ENCODE peak calls at places on chromosomes 1 and 21, in ten cellular contexts. One of them, this sample, is unnamed.

GRCh38 chr1:21332691-21333449 is 42.6 kb upstream of the ECE1 start:
- DNase-seq in mesendoderm: no peak
- DNase-seq in heart right ventricle: no peak
- DNase-seq in dorsolateral prefrontal cortex: no peak
- DNase-seq in epithelial cell of esophagus: no peak
- DNase-seq in transverse colon: peak
- DNase-seq in fibroblast of lung: no peak
- DNase-seq in fibroblast of pulmonary artery: no peak
- DNase-seq in CD8-positive, alpha-beta T cell: no peak
- DNase-seq in stomach: no peak
- DNase-seq in this sample: no peak

GRCh38 chr1:243487649-243488227 is 231.9 kb downstream of the SDCCAG8 start:
- DNase-seq in fibroblast of lung: no peak
- DNase-seq in CD8-positive, alpha-beta T cell: no peak
- DNase-seq in fibroblast of pulmonary artery: no peak
- DNase-seq in stomach: no peak
- DNase-seq in heart right ventricle: no peak
- DNase-seq in mesendoderm: no peak
- DNase-seq in epithelial cell of esophagus: peak
- DNase-seq in dorsolateral prefrontal cortex: no peak
- DNase-seq in transverse colon: no peak
- DNase-seq in this sample: peak

GRCh38 chr1:45412899-45413298 is 72.7 kb upstream of the MUTYH start:
- DNase-seq in fibroblast of pulmonary artery: no peak
- DNase-seq in epithelial cell of esophagus: no peak
- DNase-seq in stomach: no peak
- DNase-seq in heart right ventricle: no peak
- DNase-seq in CD8-positive, alpha-beta T cell: no peak
- DNase-seq in dorsolateral prefrontal cortex: no peak
- DNase-seq in mesendoderm: no peak
- DNase-seq in fibroblast of lung: no peak
- DNase-seq in transverse colon: no peak
- DNase-seq in this sample: no peak

GRCh38 chr1:70459502-70460225 is 48.6 kb downstream of the CTH start:
- DNase-seq in transverse colon: no peak
- DNase-seq in heart right ventricle: no peak
- DNase-seq in CD8-positive, alpha-beta T cell: no peak
- DNase-seq in fibroblast of lung: peak
- DNase-seq in fibroblast of pulmonary artery: peak
- DNase-seq in stomach: no peak
- DNase-seq in dorsolateral prefrontal cortex: no peak
- DNase-seq in epithelial cell of esophagus: peak
- DNase-seq in mesendoderm: peak
- DNase-seq in this sample: peak

GRCh38 chr1:210711825-210712224 is 383.1 kb downstream of the HHAT start:
- DNase-seq in fibroblast of pulmonary artery: no peak
- DNase-seq in mesendoderm: peak
- DNase-seq in epithelial cell of esophagus: no peak
- DNase-seq in fibroblast of lung: no peak
- DNase-seq in dorsolateral prefrontal cortex: no peak
- DNase-seq in CD8-positive, alpha-beta T cell: no peak
- DNase-seq in transverse colon: no peak
- DNase-seq in heart right ventricle: peak
- DNase-seq in stomach: no peak
- DNase-seq in this sample: no peak

GRCh38 chr1:63775418-63776127 is 1.8 kb downstream of the ROR1 start:
- DNase-seq in transverse colon: no peak
- DNase-seq in fibroblast of lung: no peak
- DNase-seq in CD8-positive, alpha-beta T cell: no peak
- DNase-seq in mesendoderm: peak
- DNase-seq in heart right ventricle: no peak
- DNase-seq in epithelial cell of esophagus: peak
- DNase-seq in dorsolateral prefrontal cortex: no peak
- DNase-seq in stomach: peak
- DNase-seq in fibroblast of pulmonary artery: no peak
- DNase-seq in this sample: peak

GRCh38 chr1:41454406-41454805 is 30.1 kb downstream of the EDN2 start:
- DNase-seq in dorsolateral prefrontal cortex: peak
- DNase-seq in fibroblast of lung: peak
- DNase-seq in heart right ventricle: peak
- DNase-seq in CD8-positive, alpha-beta T cell: no peak
- DNase-seq in stomach: no peak
- DNase-seq in fibroblast of pulmonary artery: no peak
- DNase-seq in mesendoderm: no peak
- DNase-seq in epithelial cell of esophagus: no peak
- DNase-seq in transverse colon: peak
- DNase-seq in this sample: no peak

GRCh38 chr1:118145736-118146135 is 39.3 kb downstream of the SPAG17 start:
- DNase-seq in transverse colon: no peak
- DNase-seq in epithelial cell of esophagus: no peak
- DNase-seq in fibroblast of pulmonary artery: no peak
- DNase-seq in heart right ventricle: no peak
- DNase-seq in CD8-positive, alpha-beta T cell: no peak
- DNase-seq in stomach: no peak
- DNase-seq in fibroblast of lung: no peak
- DNase-seq in dorsolateral prefrontal cortex: no peak
- DNase-seq in mesendoderm: no peak
- DNase-seq in this sample: no peak

GRCh38 chr1:25066253-25066652 is 136.2 kb upstream of the RUNX3 start:
- DNase-seq in fibroblast of lung: peak
- DNase-seq in stomach: no peak
- DNase-seq in fibroblast of pulmonary artery: no peak
- DNase-seq in heart right ventricle: no peak
- DNase-seq in epithelial cell of esophagus: no peak
- DNase-seq in CD8-positive, alpha-beta T cell: no peak
- DNase-seq in dorsolateral prefrontal cortex: no peak
- DNase-seq in mesendoderm: no peak
- DNase-seq in transverse colon: no peak
- DNase-seq in this sample: no peak

GRCh38 chr1:100713636-100714035 is 5.9 kb upstream of the VCAM1 start:
- DNase-seq in transverse colon: no peak
- DNase-seq in heart right ventricle: no peak
- DNase-seq in fibroblast of lung: no peak
- DNase-seq in fibroblast of pulmonary artery: no peak
- DNase-seq in mesendoderm: no peak
- DNase-seq in dorsolateral prefrontal cortex: no peak
- DNase-seq in epithelial cell of esophagus: peak
- DNase-seq in CD8-positive, alpha-beta T cell: no peak
- DNase-seq in stomach: no peak
- DNase-seq in this sample: peak

GRCh38 chr21:45917241-45917640 is 64.3 kb upstream of the COL6A1 start:
- DNase-seq in heart right ventricle: no peak
- DNase-seq in fibroblast of pulmonary artery: no peak
- DNase-seq in dorsolateral prefrontal cortex: no peak
- DNase-seq in epithelial cell of esophagus: no peak
- DNase-seq in stomach: no peak
- DNase-seq in mesendoderm: no peak
- DNase-seq in CD8-positive, alpha-beta T cell: no peak
- DNase-seq in transverse colon: no peak
- DNase-seq in fibroblast of lung: no peak
- DNase-seq in this sample: no peak

GRCh38 chr21:32143222-32143939 is 135.5 kb downstream of the MIS18A start:
- DNase-seq in mesendoderm: no peak
- DNase-seq in transverse colon: no peak
- DNase-seq in epithelial cell of esophagus: no peak
- DNase-seq in CD8-positive, alpha-beta T cell: no peak
- DNase-seq in fibroblast of lung: peak
- DNase-seq in stomach: no peak
- DNase-seq in dorsolateral prefrontal cortex: no peak
- DNase-seq in heart right ventricle: peak
- DNase-seq in fibroblast of pulmonary artery: no peak
- DNase-seq in this sample: no peak

GRCh38 chr1:41536296-41536695 is 51.8 kb upstream of the EDN2 start:
- DNase-seq in mesendoderm: no peak
- DNase-seq in transverse colon: peak
- DNase-seq in stomach: no peak
- DNase-seq in heart right ventricle: no peak
- DNase-seq in dorsolateral prefrontal cortex: no peak
- DNase-seq in CD8-positive, alpha-beta T cell: no peak
- DNase-seq in fibroblast of lung: no peak
- DNase-seq in epithelial cell of esophagus: no peak
- DNase-seq in fibroblast of pulmonary artery: no peak
- DNase-seq in this sample: no peak

GRCh38 chr1:39321979-39322378 is 117.5 kb downstream of the MACF1 start:
- DNase-seq in fibroblast of pulmonary artery: no peak
- DNase-seq in transverse colon: no peak
- DNase-seq in dorsolateral prefrontal cortex: no peak
- DNase-seq in epithelial cell of esophagus: no peak
- DNase-seq in heart right ventricle: no peak
- DNase-seq in fibroblast of lung: no peak
- DNase-seq in mesendoderm: no peak
- DNase-seq in stomach: no peak
- DNase-seq in CD8-positive, alpha-beta T cell: no peak
- DNase-seq in this sample: no peak
- H3K4me3 ChIP-seq in fibroblast of pulmonary artery: no peak
- H3K4me3 ChIP-seq in transverse colon: no peak
- H3K4me3 ChIP-seq in dorsolateral prefrontal cortex: no peak
- H3K4me3 ChIP-seq in epithelial cell of esophagus: no peak
- H3K4me3 ChIP-seq in heart right ventricle: no peak
- H3K4me3 ChIP-seq in fibroblast of lung: no peak
- H3K4me3 ChIP-seq in mesendoderm: no peak
- H3K4me3 ChIP-seq in stomach: no peak
- H3K4me3 ChIP-seq in CD8-positive, alpha-beta T cell: no peak
- H3K4me3 ChIP-seq in this sample: no peak

DNA sequence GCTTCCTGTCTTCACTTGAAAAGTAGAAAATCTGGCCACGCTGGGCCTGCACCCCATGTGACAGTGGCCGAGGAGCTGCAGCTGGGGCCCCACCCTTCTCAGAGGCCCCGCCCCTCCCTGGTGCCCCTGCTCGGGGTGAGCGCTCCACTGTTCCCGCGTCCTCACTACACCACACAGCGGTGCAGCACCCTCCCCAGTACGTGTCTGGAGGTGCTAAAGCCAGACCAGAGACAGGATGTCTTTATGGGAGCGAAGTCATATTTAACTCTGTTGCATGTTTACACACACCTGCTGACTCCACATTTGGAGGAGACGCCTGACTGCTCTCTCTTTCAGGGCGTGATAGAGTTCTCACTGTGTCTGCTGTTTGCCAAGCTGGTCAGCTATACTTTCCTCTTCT is 48.1 kb downstream of the SLC37A1 start:
- DNase-seq in stomach: no peak
- DNase-seq in epithelial cell of esophagus: peak
- DNase-seq in dorsolateral prefrontal cortex: peak
- DNase-seq in mesendoderm: no peak
- DNase-seq in heart right ventricle: no peak
- DNase-seq in transverse colon: peak
- DNase-seq in fibroblast of lung: no peak
- DNase-seq in CD8-positive, alpha-beta T cell: no peak
- DNase-seq in fibroblast of pulmonary artery: no peak
- DNase-seq in this sample: peak
- H3K4me3 ChIP-seq in stomach: no peak
- H3K4me3 ChIP-seq in epithelial cell of esophagus: no peak
- H3K4me3 ChIP-seq in dorsolateral prefrontal cortex: no peak
- H3K4me3 ChIP-seq in mesendoderm: no peak
- H3K4me3 ChIP-seq in heart right ventricle: no peak
- H3K4me3 ChIP-seq in transverse colon: no peak
- H3K4me3 ChIP-seq in fibroblast of lung: no peak
- H3K4me3 ChIP-seq in CD8-positive, alpha-beta T cell: no peak
- H3K4me3 ChIP-seq in fibroblast of pulmonary artery: no peak
- H3K4me3 ChIP-seq in this sample: no peak

DNA sequence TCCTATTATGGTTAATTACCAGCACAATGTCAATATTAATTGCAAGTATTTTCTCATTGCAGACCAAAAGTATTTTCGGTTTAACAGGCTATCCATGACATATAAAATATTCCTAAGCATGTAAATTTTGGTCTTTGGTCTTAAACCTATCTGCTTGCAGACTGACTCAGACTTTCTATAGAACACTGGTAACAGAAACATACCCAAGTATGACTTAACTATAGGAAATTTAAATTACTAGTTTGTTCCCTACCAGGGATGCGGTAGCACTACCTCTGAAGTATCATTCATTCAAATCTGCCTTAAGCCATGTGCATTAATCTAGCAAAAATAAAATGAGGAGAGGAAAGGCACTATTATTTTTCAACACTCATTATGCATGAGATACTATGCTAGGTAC is 2.9 kb downstream of the TAF1A start:
- DNase-seq in mesendoderm: no peak
- DNase-seq in stomach: no peak
- DNase-seq in epithelial cell of esophagus: no peak
- DNase-seq in fibroblast of pulmonary artery: no peak
- DNase-seq in fibroblast of lung: no peak
- DNase-seq in heart right ventricle: no peak
- DNase-seq in dorsolateral prefrontal cortex: no peak
- DNase-seq in transverse colon: no peak
- DNase-seq in CD8-positive, alpha-beta T cell: no peak
- DNase-seq in this sample: no peak
- H3K4me3 ChIP-seq in mesendoderm: no peak
- H3K4me3 ChIP-seq in stomach: no peak
- H3K4me3 ChIP-seq in epithelial cell of esophagus: no peak
- H3K4me3 ChIP-seq in fibroblast of pulmonary artery: no peak
- H3K4me3 ChIP-seq in fibroblast of lung: no peak
- H3K4me3 ChIP-seq in heart right ventricle: no peak
- H3K4me3 ChIP-seq in dorsolateral prefrontal cortex: no peak
- H3K4me3 ChIP-seq in transverse colon: no peak
- H3K4me3 ChIP-seq in CD8-positive, alpha-beta T cell: no peak
- H3K4me3 ChIP-seq in this sample: no peak

GRCh38 chr1:15799928-15800835 is 7.3 kb downstream of the UQCRHL start:
- DNase-seq in dorsolateral prefrontal cortex: no peak
- DNase-seq in heart right ventricle: no peak
- DNase-seq in fibroblast of pulmonary artery: no peak
- DNase-seq in epithelial cell of esophagus: peak
- DNase-seq in mesendoderm: peak
- DNase-seq in fibroblast of lung: peak
- DNase-seq in CD8-positive, alpha-beta T cell: no peak
- DNase-seq in stomach: peak
- DNase-seq in transverse colon: peak
- DNase-seq in this sample: peak

GRCh38 chr1:15799004-15799867 is 8.2 kb downstream of the UQCRHL start:
- DNase-seq in dorsolateral prefrontal cortex: no peak
- DNase-seq in heart right ventricle: peak
- DNase-seq in fibroblast of pulmonary artery: peak
- DNase-seq in mesendoderm: peak
- DNase-seq in stomach: peak
- DNase-seq in epithelial cell of esophagus: peak
- DNase-seq in transverse colon: peak
- DNase-seq in fibroblast of lung: peak
- DNase-seq in CD8-positive, alpha-beta T cell: no peak
- DNase-seq in this sample: peak

GRCh38 chr1:15797614-15798390 is 9.6 kb downstream of the UQCRHL start:
- DNase-seq in fibroblast of pulmonary artery: no peak
- DNase-seq in stomach: peak
- DNase-seq in transverse colon: no peak
- DNase-seq in CD8-positive, alpha-beta T cell: no peak
- DNase-seq in epithelial cell of esophagus: peak
- DNase-seq in heart right ventricle: no peak
- DNase-seq in mesendoderm: no peak
- DNase-seq in dorsolateral prefrontal cortex: no peak
- DNase-seq in fibroblast of lung: peak
- DNase-seq in this sample: peak

DNA sequence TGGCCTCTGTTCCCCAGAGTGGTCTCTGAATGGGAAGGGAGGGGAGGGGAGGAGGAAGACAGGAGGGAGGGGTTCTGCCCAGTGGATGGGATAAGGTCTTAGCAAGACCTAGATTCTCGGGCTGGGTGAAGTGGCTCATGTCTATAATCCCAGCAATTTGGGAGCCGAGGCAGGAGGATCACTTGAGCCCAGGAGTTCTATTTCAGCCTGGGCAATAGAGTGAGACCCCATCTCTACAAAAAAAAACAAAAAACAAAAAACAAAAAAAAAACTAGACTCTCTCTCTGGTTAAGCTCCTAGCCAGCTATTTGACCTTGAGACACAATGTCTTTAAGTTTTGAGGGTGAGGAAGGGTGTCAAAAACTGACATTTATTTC is 11.4 kb downstream of the UQCRHL start:
- DNase-seq in CD8-positive, alpha-beta T cell: no peak
- DNase-seq in epithelial cell of esophagus: no peak
- DNase-seq in fibroblast of lung: no peak
- DNase-seq in transverse colon: no peak
- DNase-seq in heart right ventricle: no peak
- DNase-seq in stomach: no peak
- DNase-seq in mesendoderm: no peak
- DNase-seq in fibroblast of pulmonary artery: no peak
- DNase-seq in dorsolateral prefrontal cortex: no peak
- DNase-seq in this sample: no peak
- H3K4me3 ChIP-seq in CD8-positive, alpha-beta T cell: no peak
- H3K4me3 ChIP-seq in epithelial cell of esophagus: no peak
- H3K4me3 ChIP-seq in fibroblast of lung: no peak
- H3K4me3 ChIP-seq in transverse colon: no peak
- H3K4me3 ChIP-seq in heart right ventricle: no peak
- H3K4me3 ChIP-seq in stomach: no peak
- H3K4me3 ChIP-seq in mesendoderm: no peak
- H3K4me3 ChIP-seq in fibroblast of pulmonary artery: no peak
- H3K4me3 ChIP-seq in dorsolateral prefrontal cortex: no peak
- H3K4me3 ChIP-seq in this sample: no peak